ENCODE peak calls at places on chromosomes 2 and 18, in seven cellular contexts. O is left ventricle myocardium inferior, M is uterus, Y is IMR-90, K is adrenal gland, R is SJSA1, Z is A549. W is an unnamed sample. For H3K9me3, the result is how much of the 10 kb centered on the place peaks cover.

GRCh38 chr2:1748176-1748740 is 3.9 kb upstream of the PXDN start:
- DNase-seq in O (no peak), M (no peak), Y (no peak), K (peak), R (no peak), Z (no peak), W (no peak)

GRCh38 chr18:58615150-58616132 is 13.4 kb downstream of the ALPK2 start:
- DNase-seq in O (no peak), M (no peak), Y (peak), K (no peak), R (no peak), Z (no peak), W (no peak)

GRCh38 chr2:218998414-218999002 is 5.3 kb upstream of the CRYBA2 start:
- DNase-seq in O (no peak), M (no peak), Y (no peak), K (no peak), R (no peak), Z (no peak), W (peak)

GRCh38 chr2:96949701-96950350 is 36.6 kb downstream of the FAM178B start:
- DNase-seq in O (no peak), M (no peak), Y (no peak), K (no peak), R (no peak), Z (no peak), W (no peak)

GRCh38 chr2:75586971-75587370 is 26.2 kb upstream of the EVA1A start:
- DNase-seq in O (no peak), M (no peak), Y (no peak), K (no peak), R (no peak), Z (no peak), W (no peak)

GRCh38 chr2:72915907-72916742 is 1.2 kb upstream of the EMX1 start:
- DNase-seq in O (no peak), M (no peak), Y (no peak), K (peak), R (no peak), Z (peak), W (peak)

GRCh38 chr2:11344956-11345671 is 678 bp upstream of the ROCK2 start:
- DNase-seq in O (peak), M (peak), Y (peak), K (peak), R (peak), Z (peak), W (peak)

GRCh38 chr2:18987592-18988073 is 370.8 kb downstream of the OSR1 start:
- DNase-seq in O (peak), M (peak), Y (peak), K (peak), R (peak), Z (peak), W (peak)

GRCh38 chr2:42028571-42029148 is 19.2 kb upstream of the PKDCC start:
- DNase-seq in O (no peak), M (no peak), Y (no peak), K (no peak), R (no peak), Z (no peak), W (no peak)

GRCh38 chr2:99600929-99601680 is 111.3 kb upstream of the REV1 start:
- DNase-seq in O (no peak), M (peak), Y (peak), K (no peak), R (no peak), Z (no peak), W (no peak)

GRCh38 chr2:28666496-28667184 is 85.0 kb upstream of the PPP1CB start:
- DNase-seq in O (no peak), M (peak), Y (peak), K (no peak), R (no peak), Z (no peak), W (peak)

GRCh38 chr18:32067375-32068167 is 24.1 kb upstream of the RNF138 start:
- DNase-seq in O (no peak), M (no peak), Y (no peak), K (no peak), R (no peak), Z (no peak), W (no peak)

GRCh38 chr2:216508229-216508628 is 9.6 kb downstream of the RPL37A start:
- DNase-seq in O (no peak), M (no peak), Y (no peak), K (no peak), R (no peak), Z (no peak), W (no peak)

GRCh38 chr2:128734521-128735295 is 416.0 kb upstream of the HS6ST1 start:
- DNase-seq in O (no peak), M (no peak), Y (peak), K (peak), R (no peak), Z (no peak), W (no peak)

GRCh38 chr2:234691968-234692955 is 195.4 kb upstream of the ARL4C start:
- DNase-seq in O (no peak), M (no peak), Y (no peak), K (no peak), R (no peak), Z (no peak), W (peak)

GRCh38 chr2:177165731-177166711 is 46.6 kb upstream of the HNRNPA3 start:
- DNase-seq in O (no peak), M (no peak), Y (peak), K (peak), R (peak), Z (no peak), W (peak)

GRCh38 chr18:27185025-27185763 is at the start of gene CHST9:
- DNase-seq in O (peak), M (no peak), Y (no peak), K (no peak), R (no peak), Z (no peak), W (peak)

GRCh38 chr18:35526476-35527120 is 28.8 kb upstream of the INO80C start:
- DNase-seq in O (no peak), M (peak), Y (no peak), K (peak), R (no peak), Z (no peak), W (no peak)

GRCh38 chr2:46717733-46718121 is 197.9 kb downstream of the MCFD2 start:
- DNase-seq in O (no peak), M (no peak), Y (peak), K (no peak), R (peak), Z (no peak), W (no peak)

GRCh38 chr2:108370080-108370479 is 7.7 kb upstream of the SULT1C4 start:
- DNase-seq in O (no peak), M (no peak), Y (peak), K (no peak), R (no peak), Z (no peak), W (no peak)

GRCh38 chr18:12049983-12050811 is 43.4 kb upstream of the ANKRD62 start:
- DNase-seq in O (no peak), M (no peak), Y (no peak), K (no peak), R (no peak), Z (no peak), W (no peak)

GRCh38 chr2:143398701-143399260 is 269.6 kb downstream of the ARHGAP15 start:
- DNase-seq in O (no peak), M (no peak), Y (no peak), K (no peak), R (no peak), Z (no peak), W (no peak)

GRCh38 chr2:197786010-197786877 is 1.1 kb upstream of the BOLL start:
- DNase-seq in O (peak), M (no peak), Y (no peak), K (peak), R (no peak), Z (peak), W (no peak)

GRCh38 chr2:49444005-49444404 is 289.7 kb upstream of the FSHR start:
- DNase-seq in O (no peak), M (no peak), Y (no peak), K (no peak), R (no peak), Z (no peak), W (no peak)

GRCh38 chr18:79750980-79751571 is 46.7 kb upstream of the KCNG2 start:
- DNase-seq in O (no peak), M (peak), Y (no peak), K (no peak), R (no peak), Z (no peak), W (no peak)

GRCh38 chr18:887716-888115 is 17.0 kb upstream of the ADCYAP1 start:
- DNase-seq in O (no peak), M (no peak), Y (no peak), K (no peak), R (no peak), Z (no peak), W (no peak)

GRCh38 chr2:101752708-101753107 is 55.2 kb downstream of the MAP4K4 start:
- DNase-seq in O (no peak), M (no peak), Y (no peak), K (no peak), R (no peak), Z (no peak), W (peak)

GRCh38 chr2:20520128-20520527 is 73.3 kb downstream of the RHOB start:
- DNase-seq in O (no peak), M (no peak), Y (no peak), K (no peak), R (no peak), Z (no peak), W (no peak)

GRCh38 chr18:23825978-23826405 is 136.7 kb downstream of the LAMA3 start:
- DNase-seq in O (peak), M (peak), Y (peak), K (peak), R (no peak), Z (no peak), W (peak)

GRCh38 chr2:100706249-100706648 is 113.7 kb upstream of the NPAS2 start:
- DNase-seq in O (no peak), M (no peak), Y (no peak), K (no peak), R (no peak), Z (no peak), W (no peak)

GRCh38 chr2:158546412-158547144 is 89.8 kb downstream of the PKP4 start:
- DNase-seq in O (no peak), M (no peak), Y (no peak), K (no peak), R (no peak), Z (no peak), W (no peak)

GRCh38 chr2:89844221-89844943 is 1152.9 kb downstream of the RPIA start:
- DNase-seq in O (no peak), M (no peak), Y (no peak), K (no peak), R (no peak), Z (no peak), W (no peak)
- H3K9me3 ChIP-seq in O (under half), M (under half), Y (under half), K (under half), R (under half), Z (under half), W (under half)

DNA sequence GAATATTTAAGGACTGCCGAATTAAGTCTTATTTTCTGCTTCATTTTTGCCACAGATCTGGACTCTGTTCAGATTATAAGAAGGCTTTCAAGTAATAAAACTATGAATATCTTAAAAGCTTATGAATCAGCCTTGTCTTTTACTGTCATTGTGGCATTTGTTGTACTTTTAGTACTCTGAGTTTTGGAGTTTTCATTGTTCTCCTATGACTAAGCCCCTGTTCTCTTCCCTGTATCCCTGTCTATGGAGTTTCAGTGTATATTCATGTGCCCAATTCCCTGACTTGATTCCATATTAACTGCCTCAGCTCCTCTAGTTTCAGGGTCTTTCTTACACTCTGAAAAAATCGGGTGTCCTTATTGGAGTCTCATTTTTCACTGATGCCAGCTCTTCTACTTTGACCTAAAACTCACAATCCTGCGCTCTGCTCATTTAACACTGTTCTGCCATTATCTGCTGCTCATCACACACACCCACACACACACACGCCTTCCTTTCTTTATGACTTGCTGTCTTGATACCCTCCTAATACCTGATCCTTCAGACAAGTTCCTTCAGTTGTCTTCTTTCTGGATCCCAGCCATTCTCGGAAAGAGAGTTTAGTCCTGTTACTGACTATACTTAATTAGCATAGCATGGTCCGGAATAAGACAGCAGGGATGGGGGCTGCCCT is 511.8 kb downstream of the CPS1 start:
- DNase-seq in O (no peak), M (no peak), Y (no peak), K (no peak), R (no peak), Z (no peak), W (no peak)
- H3K9me3 ChIP-seq in O (under half), M (under half), Y (under half), K (under half), R (under half), Z (under half), W (under half)

GRCh38 chr2:228866781-228867180 is 404.3 kb downstream of the PID1 start:
- DNase-seq in O (no peak), M (no peak), Y (no peak), K (no peak), R (no peak), Z (no peak), W (no peak)
- H3K9me3 ChIP-seq in O (under half), M (under half), Y (under half), K (under half), R (under half), Z (under half), W (under half)

GRCh38 chr2:13103778-13104493 is 387.2 kb downstream of the TRIB2 start:
- DNase-seq in O (no peak), M (no peak), Y (no peak), K (no peak), R (no peak), Z (no peak), W (no peak)
- H3K9me3 ChIP-seq in O (under half), M (under half), Y (under half), K (under half), R (under half), Z (under half), W (under half)

GRCh38 chr2:25079050-25079635 is 37.3 kb downstream of the EFR3B start:
- DNase-seq in O (no peak), M (no peak), Y (no peak), K (no peak), R (no peak), Z (peak), W (no peak)

GRCh38 chr2:25076749-25077148 is 34.9 kb downstream of the EFR3B start:
- DNase-seq in O (no peak), M (no peak), Y (no peak), K (no peak), R (no peak), Z (no peak), W (no peak)

GRCh38 chr2:25074826-25075225 is 33.0 kb downstream of the EFR3B start:
- DNase-seq in O (no peak), M (no peak), Y (no peak), K (no peak), R (no peak), Z (no peak), W (no peak)

GRCh38 chr2:25077792-25078170 is 35.9 kb downstream of the EFR3B start:
- DNase-seq in O (no peak), M (no peak), Y (no peak), K (no peak), R (no peak), Z (no peak), W (no peak)

GRCh38 chr2:25078171-25079049 is 36.5 kb downstream of the EFR3B start:
- DNase-seq in O (no peak), M (peak), Y (peak), K (no peak), R (peak), Z (peak), W (peak)
- H3K9me3 ChIP-seq in O (under half), M (under half), Y (under half), K (under half), R (under half), Z (under half), W (under half)

DNA sequence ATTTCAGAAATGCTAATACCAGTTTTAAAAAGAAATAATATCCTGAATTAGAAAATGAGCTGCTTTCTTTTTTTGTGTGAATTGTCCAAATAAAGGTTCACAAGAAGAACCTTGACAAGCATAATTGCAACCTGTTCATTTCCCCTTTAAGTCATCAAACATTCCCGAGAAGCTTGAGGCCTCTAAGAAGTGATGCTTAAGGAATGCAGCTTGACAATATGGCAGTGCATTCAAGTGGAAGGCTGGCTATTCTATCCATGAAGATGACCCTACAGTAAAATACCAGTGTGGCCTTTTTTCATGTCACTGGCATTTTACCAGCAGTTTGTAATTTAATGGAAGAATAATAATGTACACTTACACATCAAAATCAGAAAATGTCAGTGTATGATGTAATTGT is 216.7 kb downstream of the CTNNA2 start:
- DNase-seq in O (no peak), M (no peak), Y (no peak), K (no peak), R (no peak), Z (no peak), W (no peak)
- H3K9me3 ChIP-seq in O (under half), M (under half), Y (under half), K (under half), R (under half), Z (under half), W (under half)

W was measured in MG63.